ENCODE peak calls at places on chromosomes 11 and 22, in ten cellular contexts. M, P, W, C, X, I, U, N, Y and A are unnamed samples.

GRCh38 chr22:46803031-46803880 is 40.8 kb downstream of the TBC1D22A start:
- DNase-seq in W (no peak), M (peak), Y (peak), C (no peak), N (peak), I (peak), U (peak), X (no peak), P (peak), A (peak)

GRCh38 chr11:96103102-96103501 is 179.2 kb upstream of the MTMR2 start:
- DNase-seq in Y (no peak), C (no peak), I (no peak), N (no peak), P (no peak), M (no peak), X (no peak), W (no peak), U (peak), A (no peak)

GRCh38 chr11:19800714-19801519 is 88.3 kb downstream of the NAV2 start:
- DNase-seq in N (no peak), X (no peak), I (no peak), W (no peak), C (peak), Y (no peak), U (no peak), P (no peak), M (no peak), A (no peak)

GRCh38 chr11:75839851-75840250 is 24.8 kb downstream of the UVRAG start:
- DNase-seq in P (no peak), X (no peak), C (peak), W (no peak), Y (no peak), U (no peak), N (no peak), I (no peak), M (no peak), A (no peak)

GRCh38 chr11:111362887-111363411 is 16.1 kb downstream of the POU2AF1 start:
- DNase-seq in M (no peak), N (no peak), C (no peak), I (no peak), X (no peak), U (no peak), W (no peak), Y (no peak), P (no peak), A (no peak)

GRCh38 chr11:59783632-59784090 is 26.9 kb downstream of the MRPL16 start:
- DNase-seq in Y (no peak), N (no peak), X (no peak), W (no peak), C (no peak), P (peak), I (no peak), M (no peak), U (no peak), A (no peak)

GRCh38 chr22:27980424-27981148 is 61.5 kb upstream of the PITPNB start:
- DNase-seq in N (no peak), P (no peak), C (no peak), X (no peak), I (no peak), Y (no peak), W (no peak), U (no peak), M (no peak), A (no peak)

GRCh38 chr11:11036185-11037161 is 178.6 kb upstream of the ZBED5 start:
- DNase-seq in P (peak), Y (peak), W (no peak), N (peak), X (no peak), C (peak), I (peak), U (peak), M (no peak), A (peak)

GRCh38 chr22:24486501-24486921 is 8.6 kb upstream of the UPB1 start:
- DNase-seq in C (peak), I (no peak), P (no peak), U (peak), N (no peak), X (no peak), W (no peak), M (no peak), Y (peak), A (peak)

GRCh38 chr11:83666149-83666548 is 380.0 kb upstream of the CCDC90B start:
- DNase-seq in W (no peak), I (no peak), Y (no peak), X (no peak), C (no peak), M (no peak), N (no peak), U (no peak), P (no peak), A (no peak)

GRCh38 chr22:43376765-43377485 is 33.8 kb upstream of the SCUBE1 start:
- DNase-seq in U (no peak), M (no peak), W (no peak), X (no peak), Y (no peak), I (peak), C (no peak), N (no peak), P (peak), A (no peak)

GRCh38 chr11:31542862-31543261 is 33.3 kb downstream of the ELP4 start:
- DNase-seq in M (no peak), X (no peak), P (no peak), N (no peak), C (no peak), W (no peak), U (no peak), I (no peak), Y (no peak), A (no peak)

GRCh38 chr22:30038219-30038618 is 42.0 kb upstream of the HORMAD2 start:
- DNase-seq in I (no peak), M (no peak), N (no peak), W (no peak), P (no peak), C (peak), Y (peak), X (no peak), U (peak), A (no peak)

GRCh38 chr11:7197469-7197868 is 54.2 kb upstream of the SYT9 start:
- DNase-seq in I (no peak), N (no peak), C (no peak), M (no peak), X (no peak), P (no peak), W (no peak), Y (no peak), U (no peak), A (no peak)

GRCh38 chr11:8389034-8389996 is 125.6 kb upstream of the LMO1 start:
- DNase-seq in I (no peak), C (no peak), W (no peak), M (no peak), U (no peak), N (no peak), Y (no peak), X (no peak), P (no peak), A (no peak)

GRCh38 chr11:68828155-68828931 is 13.4 kb downstream of the CPT1A start:
- DNase-seq in M (no peak), C (no peak), N (peak), I (no peak), Y (no peak), P (no peak), X (peak), W (no peak), U (no peak), A (no peak)

GRCh38 chr22:25420925-25421904 is 143.3 kb upstream of the GRK3 start:
- DNase-seq in Y (no peak), N (no peak), X (no peak), W (no peak), C (no peak), I (no peak), P (no peak), M (no peak), U (no peak), A (no peak)

GRCh38 chr11:44718612-44719390 is 8.0 kb upstream of the TSPAN18 start:
- DNase-seq in M (no peak), I (no peak), N (no peak), Y (no peak), W (no peak), X (no peak), C (no peak), U (no peak), P (no peak), A (no peak)

GRCh38 chr11:18564149-18564548 is 24.4 kb downstream of the UEVLD start:
- DNase-seq in N (no peak), U (no peak), P (no peak), C (no peak), M (no peak), X (no peak), W (no peak), I (no peak), Y (no peak), A (no peak)

GRCh38 chr11:1223346-1224108 is 661 bp downstream of the MUC5B start:
- DNase-seq in X (no peak), W (peak), C (no peak), M (peak), P (no peak), U (no peak), Y (no peak), I (no peak), N (no peak), A (no peak)

GRCh38 chr11:128579790-128580504 is 7.4 kb downstream of the ETS1 start:
- DNase-seq in X (no peak), M (no peak), I (no peak), N (no peak), C (peak), Y (no peak), W (no peak), P (no peak), U (peak), A (no peak)

GRCh38 chr11:116960916-116961315 is 123.5 kb upstream of the APOA1 start:
- DNase-seq in N (no peak), I (no peak), X (no peak), W (no peak), P (no peak), U (peak), C (peak), M (no peak), Y (peak), A (no peak)

GRCh38 chr11:126926376-126926791 is 74.2 kb downstream of the KIRREL3 start:
- DNase-seq in N (no peak), I (no peak), C (peak), M (no peak), Y (no peak), X (no peak), U (no peak), P (no peak), W (no peak), A (no peak)

GRCh38 chr22:37961062-37961461 is 7.6 kb downstream of the POLR2F start:
- DNase-seq in C (no peak), P (no peak), I (no peak), X (no peak), M (no peak), N (no peak), U (no peak), W (no peak), Y (no peak), A (no peak)

GRCh38 chr11:66080055-66080817 is 10.2 kb downstream of the PACS1 start:
- DNase-seq in M (no peak), N (no peak), W (peak), P (peak), U (peak), C (peak), X (no peak), Y (peak), I (peak), A (peak)

GRCh38 chr11:96279018-96279417 is 64.0 kb downstream of the MAML2 start:
- DNase-seq in Y (no peak), M (no peak), X (no peak), C (no peak), I (no peak), P (no peak), W (no peak), N (no peak), U (no peak), A (no peak)

GRCh38 chr22:45777046-45777851 is 105.6 kb downstream of the ATXN10 start:
- DNase-seq in N (no peak), Y (peak), I (no peak), X (no peak), U (peak), C (peak), M (no peak), P (no peak), W (no peak), A (no peak)

GRCh38 chr11:13315517-13316432 is 38.2 kb downstream of the BMAL1 start:
- DNase-seq in P (no peak), N (no peak), C (peak), X (no peak), M (no peak), Y (no peak), W (no peak), I (no peak), U (peak), A (no peak)

GRCh38 chr11:121341609-121342008 is 49.0 kb downstream of the SC5D start:
- DNase-seq in C (no peak), W (no peak), M (no peak), P (no peak), I (no peak), U (no peak), Y (no peak), N (no peak), X (no peak), A (no peak)

GRCh38 chr11:43895601-43896000 is 15.0 kb downstream of the ALKBH3 start:
- DNase-seq in Y (no peak), X (no peak), U (no peak), M (no peak), I (no peak), W (no peak), P (no peak), C (no peak), N (no peak), A (no peak)

GRCh38 chr11:2725367-2726300 is 25.8 kb upstream of the KCNQ1OT1 start:
- DNase-seq in C (peak), U (no peak), X (no peak), Y (no peak), N (no peak), W (peak), M (no peak), I (no peak), P (no peak), A (no peak)

GRCh38 chr11:118239509-118239908 is 12.7 kb downstream of the MPZL3 start:
- DNase-seq in X (no peak), C (no peak), Y (no peak), M (no peak), W (no peak), I (peak), U (no peak), P (peak), N (no peak), A (no peak)

GRCh38 chr11:75820636-75821035 is 5.6 kb downstream of the UVRAG start:
- DNase-seq in I (no peak), U (peak), N (no peak), P (no peak), C (peak), Y (no peak), W (no peak), M (no peak), X (no peak), A (no peak)

GRCh38 chr11:67352546-67353316 is 615 bp downstream of the POLD4 start:
- DNase-seq in I (peak), X (peak), N (peak), C (peak), M (no peak), P (peak), W (no peak), U (peak), Y (no peak), A (no peak)

GRCh38 chr11:72673943-72674828 is at the start of gene PDE2A:
- DNase-seq in C (no peak), P (no peak), M (no peak), I (no peak), Y (no peak), N (no peak), W (no peak), X (no peak), U (no peak), A (no peak)

GRCh38 chr11:44030276-44030932 is 17.4 kb upstream of the ACCSL start:
- DNase-seq in P (no peak), C (peak), M (peak), I (no peak), Y (no peak), U (no peak), N (no peak), W (no peak), X (no peak), A (no peak)

GRCh38 chr11:71064702-71065515 is 187.5 kb downstream of the SHANK2 start:
- DNase-seq in M (no peak), C (no peak), Y (no peak), U (no peak), P (no peak), I (no peak), W (no peak), N (no peak), X (no peak), A (no peak)

GRCh38 chr11:65305501-65306268 is 9.0 kb upstream of the CDC42EP2 start:
- DNase-seq in U (peak), N (no peak), X (no peak), W (no peak), M (no peak), C (no peak), P (no peak), I (no peak), Y (no peak), A (no peak)